ENCODE peak calls at places on chromosomes 1 and 21, in six cellular contexts. Z is GDM1, D is mucosa of gallbladder, C is HTR-8/SVneo, B is neural progenitor cell, O is anterior cingulate cortex. P is an unnamed sample.
A peak's percentile ranks its signal among the peaks of the same experiment; 100 is the strongest.

GRCh38 chr1:185488673-185489311 is 171.7 kb upstream of the IVNS1ABP start:
- DNase-seq in Z (no peak), D (peak; percentile 51), C (no peak), B (no peak), O (no peak), P (no peak)

GRCh38 chr1:110056776-110057175 is 13.7 kb downstream of the ALX3 start:
- DNase-seq in Z (no peak), D (no peak), C (no peak), B (no peak), O (no peak), P (no peak)

GRCh38 chr1:209080170-209080781 is 503.2 kb upstream of the CAMK1G start:
- DNase-seq in Z (no peak), D (no peak), C (peak; percentile 74), B (no peak), O (no peak), P (no peak)

GRCh38 chr1:13583964-13584791 is 546 bp downstream of the PDPN start:
- DNase-seq in Z (no peak), D (peak; percentile 20), C (peak; percentile 24), B (peak; percentile 76), O (no peak), P (no peak)

GRCh38 chr1:112232848-112233247 is 163.2 kb upstream of the CTTNBP2NL start:
- DNase-seq in Z (no peak), D (no peak), C (no peak), B (no peak), O (no peak), P (no peak)

GRCh38 chr1:40890771-40891170 is 28.6 kb upstream of the CITED4 start:
- DNase-seq in Z (no peak), D (no peak), C (no peak), B (no peak), O (no peak), P (no peak)

GRCh38 chr1:178543291-178543609 is 30.3 kb downstream of the TEX35 start:
- DNase-seq in Z (no peak), D (no peak), C (no peak), B (no peak), O (no peak), P (no peak)

GRCh38 chr1:221344693-221345092 is 397.2 kb downstream of the DUSP10 start:
- DNase-seq in Z (no peak), D (no peak), C (no peak), B (no peak), O (no peak), P (no peak)

GRCh38 chr1:246748006-246748405 is 23.8 kb downstream of the SCCPDH start:
- DNase-seq in Z (no peak), D (no peak), C (no peak), B (no peak), O (no peak), P (no peak)

GRCh38 chr1:156910309-156910782 is 10.1 kb upstream of the LRRC71 start:
- DNase-seq in Z (peak; percentile 12), D (no peak), C (no peak), B (peak; percentile 80), O (no peak), P (no peak)

GRCh38 chr1:247218252-247218651 is 37.6 kb upstream of the VN1R5 start:
- DNase-seq in Z (no peak), D (no peak), C (no peak), B (no peak), O (no peak), P (no peak)

GRCh38 chr1:93989601-93990000 is 80.4 kb upstream of the GCLM start:
- DNase-seq in Z (no peak), D (no peak), C (no peak), B (no peak), O (no peak), P (no peak)

GRCh38 chr1:245797592-245798366 is 643.0 kb downstream of the KIF26B start:
- DNase-seq in Z (no peak), D (no peak), C (no peak), B (peak; percentile 63), O (no peak), P (no peak)

GRCh38 chr21:33229776-33230517 is at the start of gene IFNAR2:
- DNase-seq in Z (peak; percentile 39), D (peak; percentile 76), C (peak; percentile 82), B (peak; percentile 91), O (peak; percentile 65), P (no peak)